ENCODE peak calls at places on chromosomes 4 and X, in ten cellular contexts. One of them, this sample, is unnamed.
A peak's percentile ranks its signal among the peaks of the same experiment; 100 is the strongest.

GRCh38 chr4:185039508-185040273 is 21.4 kb downstream of the HELT start:
- DNase-seq in tibial artery: no peak
- DNase-seq in fibroblast of lung: peak; percentile 36
- DNase-seq in HCT116: peak; percentile 62
- DNase-seq in H9: peak; percentile 64
- DNase-seq in heart right ventricle: no peak
- DNase-seq in left lung: no peak
- DNase-seq in lower lobe of right lung: peak; percentile 54
- DNase-seq in cardiac muscle cell: peak; percentile 64
- DNase-seq in heart left ventricle: no peak
- DNase-seq in this sample: peak; percentile 57

GRCh38 chrX:137575596-137576255 is 9.8 kb downstream of the ZIC3 start:
- DNase-seq in H9: peak; percentile 55
- DNase-seq in tibial artery: no peak
- DNase-seq in left lung: no peak
- DNase-seq in heart left ventricle: no peak
- DNase-seq in lower lobe of right lung: no peak
- DNase-seq in cardiac muscle cell: no peak
- DNase-seq in heart right ventricle: no peak
- DNase-seq in fibroblast of lung: no peak
- DNase-seq in HCT116: no peak
- DNase-seq in this sample: no peak

GRCh38 chr4:3193531-3194203 is 55.3 kb upstream of the MSANTD1 start:
- DNase-seq in heart right ventricle: no peak
- DNase-seq in lower lobe of right lung: no peak
- DNase-seq in left lung: no peak
- DNase-seq in heart left ventricle: no peak
- DNase-seq in tibial artery: no peak
- DNase-seq in HCT116: peak; percentile 2
- DNase-seq in fibroblast of lung: no peak
- DNase-seq in H9: no peak
- DNase-seq in cardiac muscle cell: no peak
- DNase-seq in this sample: no peak

GRCh38 chrX:119887721-119888425 is 7.8 kb upstream of the AKAP14 start:
- DNase-seq in cardiac muscle cell: peak; percentile 65
- DNase-seq in heart left ventricle: peak; percentile 83
- DNase-seq in tibial artery: no peak
- DNase-seq in H9: peak; percentile 88
- DNase-seq in fibroblast of lung: peak; percentile 51
- DNase-seq in lower lobe of right lung: peak; percentile 80
- DNase-seq in HCT116: peak; percentile 44
- DNase-seq in heart right ventricle: peak; percentile 66
- DNase-seq in left lung: peak; percentile 89
- DNase-seq in this sample: peak; percentile 43

GRCh38 chr4:10123227-10124101 is 6.9 kb upstream of the WDR1 start:
- DNase-seq in fibroblast of lung: peak; percentile 46
- DNase-seq in tibial artery: no peak
- DNase-seq in heart right ventricle: no peak
- DNase-seq in HCT116: no peak
- DNase-seq in left lung: no peak
- DNase-seq in H9: peak; percentile 58
- DNase-seq in cardiac muscle cell: no peak
- DNase-seq in lower lobe of right lung: no peak
- DNase-seq in heart left ventricle: no peak
- DNase-seq in this sample: no peak

GRCh38 chr4:102036016-102036415 is 245.5 kb downstream of the BANK1 start:
- DNase-seq in heart right ventricle: no peak
- DNase-seq in tibial artery: no peak
- DNase-seq in lower lobe of right lung: no peak
- DNase-seq in left lung: no peak
- DNase-seq in HCT116: no peak
- DNase-seq in H9: no peak
- DNase-seq in heart left ventricle: no peak
- DNase-seq in fibroblast of lung: no peak
- DNase-seq in cardiac muscle cell: peak; percentile 32
- DNase-seq in this sample: no peak

GRCh38 chr4:184396001-184396400 is 78.3 kb downstream of the IRF2 start:
- DNase-seq in heart left ventricle: no peak
- DNase-seq in left lung: no peak
- DNase-seq in tibial artery: no peak
- DNase-seq in cardiac muscle cell: no peak
- DNase-seq in heart right ventricle: no peak
- DNase-seq in fibroblast of lung: no peak
- DNase-seq in lower lobe of right lung: no peak
- DNase-seq in HCT116: no peak
- DNase-seq in H9: no peak
- DNase-seq in this sample: no peak

GRCh38 chr4:175109933-175110332 is 191.8 kb downstream of the ADAM29 start:
- DNase-seq in H9: peak; percentile 46
- DNase-seq in HCT116: no peak
- DNase-seq in cardiac muscle cell: no peak
- DNase-seq in lower lobe of right lung: no peak
- DNase-seq in heart right ventricle: no peak
- DNase-seq in tibial artery: no peak
- DNase-seq in left lung: no peak
- DNase-seq in fibroblast of lung: no peak
- DNase-seq in heart left ventricle: no peak
- DNase-seq in this sample: no peak

GRCh38 chr4:133147365-133147821 is 1.7 kb upstream of the PCDH10 start:
- DNase-seq in H9: no peak
- DNase-seq in heart right ventricle: no peak
- DNase-seq in left lung: no peak
- DNase-seq in HCT116: no peak
- DNase-seq in tibial artery: peak; percentile 55
- DNase-seq in lower lobe of right lung: no peak
- DNase-seq in cardiac muscle cell: no peak
- DNase-seq in heart left ventricle: peak; percentile 21
- DNase-seq in fibroblast of lung: no peak
- DNase-seq in this sample: no peak

DNA sequence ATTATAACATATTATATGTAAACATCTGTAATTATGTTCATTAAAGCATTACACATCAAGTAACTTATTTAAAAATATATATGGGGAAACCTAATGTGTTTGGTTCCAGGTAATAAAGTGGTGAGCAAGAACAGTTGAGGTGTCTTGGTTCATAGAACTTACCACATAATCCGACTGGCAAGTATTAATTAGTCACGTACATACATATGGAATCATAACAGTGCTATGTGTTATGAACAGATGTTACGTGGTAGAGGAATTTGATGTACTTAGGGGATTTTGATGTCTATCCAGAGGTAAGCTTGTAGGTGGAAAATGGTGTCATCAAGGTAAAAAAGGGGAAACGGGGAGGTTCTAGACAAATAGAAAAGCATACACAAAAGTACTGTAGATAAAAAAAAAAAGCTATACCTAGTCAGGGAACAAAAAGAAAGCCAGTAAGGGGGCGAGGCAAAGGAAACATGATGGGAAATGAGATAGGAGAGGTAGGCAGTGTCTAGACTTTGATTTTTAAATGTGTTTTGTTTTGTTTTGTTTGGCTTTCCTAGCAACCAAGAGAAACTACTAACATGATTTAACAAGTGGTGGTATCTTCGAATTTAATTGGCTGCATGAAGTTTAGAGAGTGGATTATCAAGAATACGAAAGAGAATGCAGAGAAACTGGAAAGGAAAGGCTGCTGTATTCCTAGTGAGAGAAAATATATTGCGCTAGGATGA is 12.6 kb downstream of the DMD start:
- DNase-seq in tibial artery: no peak
- DNase-seq in lower lobe of right lung: no peak
- DNase-seq in H9: no peak
- DNase-seq in heart left ventricle: no peak
- DNase-seq in cardiac muscle cell: no peak
- DNase-seq in left lung: no peak
- DNase-seq in HCT116: no peak
- DNase-seq in fibroblast of lung: no peak
- DNase-seq in heart right ventricle: no peak
- DNase-seq in this sample: no peak
- TF ChIP-seq CTCF in tibial artery: no peak
- TF ChIP-seq CTCF in lower lobe of right lung: no peak
- TF ChIP-seq CTCF in H9: no peak
- TF ChIP-seq CTCF in heart left ventricle: no peak
- TF ChIP-seq CTCF in cardiac muscle cell: no peak
- TF ChIP-seq CTCF in left lung: no peak
- TF ChIP-seq CTCF in HCT116: no peak
- TF ChIP-seq CTCF in fibroblast of lung: no peak
- TF ChIP-seq CTCF in heart right ventricle: no peak
- TF ChIP-seq CTCF in this sample: no peak

GRCh38 chrX:40100537-40101429 is 3.0 kb upstream of the BCOR start:
- DNase-seq in H9: peak; percentile 48
- DNase-seq in left lung: no peak
- DNase-seq in lower lobe of right lung: no peak
- DNase-seq in HCT116: no peak
- DNase-seq in fibroblast of lung: no peak
- DNase-seq in cardiac muscle cell: no peak
- DNase-seq in heart right ventricle: no peak
- DNase-seq in tibial artery: no peak
- DNase-seq in heart left ventricle: no peak
- DNase-seq in this sample: no peak

GRCh38 chrX:40098264-40099045 is 697 bp upstream of the BCOR start:
- DNase-seq in heart left ventricle: peak; percentile 75
- DNase-seq in lower lobe of right lung: peak; percentile 62
- DNase-seq in fibroblast of lung: peak; percentile 56
- DNase-seq in heart right ventricle: no peak
- DNase-seq in tibial artery: no peak
- DNase-seq in HCT116: no peak
- DNase-seq in left lung: no peak
- DNase-seq in H9: peak; percentile 80
- DNase-seq in cardiac muscle cell: peak; percentile 89
- DNase-seq in this sample: peak; percentile 40

GRCh38 chrX:40097492-40098263 is at the start of gene BCOR:
- DNase-seq in tibial artery: peak; percentile 88
- DNase-seq in heart left ventricle: peak; percentile 86
- DNase-seq in H9: peak; percentile 77
- DNase-seq in left lung: peak; percentile 88
- DNase-seq in fibroblast of lung: peak; percentile 60
- DNase-seq in cardiac muscle cell: peak; percentile 83
- DNase-seq in heart right ventricle: peak; percentile 80
- DNase-seq in HCT116: no peak
- DNase-seq in lower lobe of right lung: peak; percentile 77
- DNase-seq in this sample: peak; percentile 78

GRCh38 chrX:40100141-40100536 is 2.4 kb upstream of the BCOR start:
- DNase-seq in heart right ventricle: peak; percentile 37
- DNase-seq in lower lobe of right lung: peak; percentile 60
- DNase-seq in fibroblast of lung: no peak
- DNase-seq in tibial artery: peak; percentile 68
- DNase-seq in H9: no peak
- DNase-seq in HCT116: no peak
- DNase-seq in heart left ventricle: no peak
- DNase-seq in cardiac muscle cell: no peak
- DNase-seq in left lung: peak; percentile 80
- DNase-seq in this sample: no peak

DNA sequence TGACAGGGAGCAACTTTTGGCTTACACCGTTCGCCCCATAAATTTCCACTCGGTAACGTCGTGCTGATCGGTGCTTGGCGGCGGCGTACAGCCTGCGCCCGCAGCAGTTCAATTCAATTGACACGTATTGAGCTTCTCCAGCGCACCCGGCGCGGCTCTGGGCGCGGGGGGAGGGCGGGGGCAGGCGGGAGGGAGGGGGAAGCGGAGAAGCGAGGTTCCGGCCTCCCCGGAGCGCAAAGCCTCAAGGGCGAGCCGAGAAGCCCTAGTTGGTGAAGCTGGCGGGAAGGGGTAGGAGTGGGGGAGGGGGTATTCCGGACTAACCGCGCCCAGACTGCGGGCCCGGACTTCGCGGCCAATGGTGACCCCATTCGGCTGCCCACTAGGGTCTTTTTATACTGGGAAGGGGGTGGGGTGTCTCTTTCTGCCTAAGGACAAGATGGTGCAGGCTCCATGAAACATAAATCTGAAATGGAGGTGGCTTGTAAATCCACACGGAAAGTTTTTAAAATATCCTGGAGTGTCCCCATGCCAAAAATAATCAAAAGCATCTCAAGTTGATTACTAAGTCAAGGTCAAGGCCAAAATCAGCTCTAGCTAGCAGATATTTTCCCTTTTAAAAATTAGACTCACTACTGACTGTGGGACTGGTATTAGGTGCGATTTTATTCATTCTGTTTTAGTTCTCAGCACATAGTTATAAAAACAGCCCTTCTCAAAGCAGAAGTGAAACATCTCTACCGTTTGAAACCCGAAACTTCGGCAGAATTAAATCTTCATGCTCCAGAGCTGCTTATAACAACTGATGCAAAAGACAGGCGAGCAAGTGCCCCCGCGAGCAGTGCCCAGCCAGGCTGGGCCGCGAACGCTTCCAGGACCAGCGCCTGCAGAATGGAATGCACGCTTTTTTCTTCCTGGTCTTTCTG is 1.5 kb upstream of the BCOR start:
- DNase-seq in heart right ventricle: peak; percentile 59
- DNase-seq in heart left ventricle: peak; percentile 77
- DNase-seq in fibroblast of lung: no peak
- DNase-seq in left lung: peak; percentile 84
- DNase-seq in cardiac muscle cell: peak; percentile 71
- DNase-seq in H9: peak; percentile 79
- DNase-seq in lower lobe of right lung: peak; percentile 57
- DNase-seq in tibial artery: peak; percentile 77
- DNase-seq in HCT116: no peak
- DNase-seq in this sample: peak; percentile 63
- H3K4me1 ChIP-seq in heart right ventricle: peaks cover 17% of the 10 kb centered on the region
- H3K4me1 ChIP-seq in heart left ventricle: peaks cover 4% of the 10 kb centered on the region
- H3K4me1 ChIP-seq in fibroblast of lung: no peaks in the 10 kb centered on the region
- H3K4me1 ChIP-seq in left lung: peaks cover 24% of the 10 kb centered on the region
- H3K4me1 ChIP-seq in cardiac muscle cell: peaks cover 43% of the 10 kb centered on the region
- H3K4me1 ChIP-seq in H9: peaks cover 11% of the 10 kb centered on the region
- H3K4me1 ChIP-seq in lower lobe of right lung: peaks cover 14% of the 10 kb centered on the region
- H3K4me1 ChIP-seq in tibial artery: no peaks in the 10 kb centered on the region
- H3K4me1 ChIP-seq in HCT116: peaks cover 24% of the 10 kb centered on the region
- H3K4me1 ChIP-seq in this sample: peaks cover 11% of the 10 kb centered on the region

DNA sequence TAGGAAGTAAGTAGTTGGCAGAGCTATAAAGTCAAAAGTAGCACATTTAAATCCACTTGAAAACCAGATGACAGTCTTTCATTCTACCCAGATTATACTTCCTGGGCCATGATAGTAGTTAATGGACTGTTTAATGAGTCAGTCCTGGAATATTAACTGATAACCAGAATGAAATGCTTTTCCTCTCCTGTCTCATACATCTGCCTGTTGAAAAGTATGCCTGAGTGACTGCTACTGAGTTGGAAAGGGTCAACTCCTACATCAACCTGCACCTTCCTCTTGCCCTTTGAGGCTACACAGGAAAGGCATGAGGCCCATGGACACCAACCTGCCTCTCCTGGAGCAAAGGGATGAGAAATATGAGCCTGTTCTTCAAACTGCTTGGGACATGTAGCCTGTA is 36.0 kb upstream of the COX7B2 start:
- DNase-seq in left lung: no peak
- DNase-seq in heart left ventricle: no peak
- DNase-seq in HCT116: no peak
- DNase-seq in cardiac muscle cell: no peak
- DNase-seq in heart right ventricle: no peak
- DNase-seq in tibial artery: no peak
- DNase-seq in lower lobe of right lung: no peak
- DNase-seq in fibroblast of lung: no peak
- DNase-seq in H9: no peak
- DNase-seq in this sample: no peak
- H3K27ac ChIP-seq in left lung: no peak overlapping the region
- H3K27ac ChIP-seq in heart left ventricle: peak overlapping the region; percentile 11
- H3K27ac ChIP-seq in HCT116: no peak overlapping the region
- H3K27ac ChIP-seq in cardiac muscle cell: no peak overlapping the region
- H3K27ac ChIP-seq in heart right ventricle: peak overlapping the region; percentile 55
- H3K27ac ChIP-seq in tibial artery: no peak overlapping the region
- H3K27ac ChIP-seq in lower lobe of right lung: no peak overlapping the region
- H3K27ac ChIP-seq in fibroblast of lung: no peak overlapping the region
- H3K27ac ChIP-seq in H9: no peak overlapping the region
- H3K27ac ChIP-seq in this sample: no peak overlapping the region

GRCh38 chr4:47668810-47669408 is 169.0 kb downstream of the CORIN start:
- DNase-seq in H9: no peak
- DNase-seq in tibial artery: no peak
- DNase-seq in heart right ventricle: no peak
- DNase-seq in lower lobe of right lung: no peak
- DNase-seq in cardiac muscle cell: peak; percentile 66
- DNase-seq in fibroblast of lung: peak; percentile 48
- DNase-seq in heart left ventricle: no peak
- DNase-seq in HCT116: peak; percentile 36
- DNase-seq in left lung: no peak
- DNase-seq in this sample: peak; percentile 24
- TF ChIP-seq CTCF in H9: peak; percentile 79
- TF ChIP-seq CTCF in tibial artery: peak; percentile 56
- TF ChIP-seq CTCF in heart right ventricle: peak; percentile 73
- TF ChIP-seq CTCF in lower lobe of right lung: peak; percentile 71
- TF ChIP-seq CTCF in cardiac muscle cell: peak; percentile 64
- TF ChIP-seq CTCF in fibroblast of lung: peak; percentile 57
- TF ChIP-seq CTCF in heart left ventricle: peak; percentile 64
- TF ChIP-seq CTCF in HCT116: peak; percentile 39
- TF ChIP-seq CTCF in left lung: peak; percentile 53
- TF ChIP-seq CTCF in this sample: peak; percentile 56